ENCODE peak calls at places on chromosomes 6 and 20, in nine cellular contexts. R is endothelial cell of umbilical vein, H is neural progenitor cell, K is left ventricle myocardium inferior, Z is A673, I is cardiac fibroblast, N is bronchial epithelial cell, A is uterus, S is AG04450. Y is an unnamed sample.

GRCh38 chr6:154154389-154154967 is 115.4 kb downstream of the OPRM1 start:
- DNase-seq in Z (peak), H (peak), R (peak), N (peak), S (peak), K (no peak), I (peak), A (peak), Y (peak)

GRCh38 chr6:147040041-147040440 is 164.2 kb upstream of the STXBP5 start:
- DNase-seq in K (no peak), N (no peak), A (no peak), I (peak), S (no peak), H (no peak), Z (no peak), R (no peak), Y (peak)

GRCh38 chr20:52047811-52048302 is 143.7 kb downstream of the ZFP64 start:
- DNase-seq in Z (no peak), S (no peak), R (peak), K (no peak), H (peak), I (peak), N (no peak), A (no peak), Y (peak)

GRCh38 chr6:90599151-90599550 is 12.3 kb upstream of the MAP3K7 start:
- DNase-seq in A (no peak), N (no peak), S (no peak), Z (no peak), I (no peak), H (no peak), R (no peak), K (no peak), Y (no peak)

GRCh38 chr6:20790032-20790791 is 256.0 kb downstream of the CDKAL1 start:
- DNase-seq in I (no peak), K (no peak), Z (no peak), N (no peak), R (no peak), H (no peak), A (no peak), S (no peak), Y (no peak)

GRCh38 chr6:10794239-10794638 is 44.1 kb downstream of the MAK start:
- DNase-seq in Z (no peak), I (no peak), A (no peak), S (no peak), H (no peak), K (no peak), N (no peak), R (no peak), Y (no peak)

GRCh38 chr20:48614593-48615274 is 213.1 kb downstream of the PREX1 start:
- DNase-seq in R (no peak), S (no peak), A (no peak), H (no peak), K (no peak), Z (no peak), N (peak), I (no peak), Y (peak)

GRCh38 chr20:35490736-35491181 is 35.4 kb downstream of the CEP250 start:
- DNase-seq in A (no peak), H (no peak), Z (no peak), R (no peak), I (no peak), K (no peak), S (no peak), N (no peak), Y (no peak)

GRCh38 chr6:21594427-21595264 is 1.1 kb downstream of the SOX4 start:
- DNase-seq in Z (peak), H (peak), I (peak), K (peak), N (no peak), S (no peak), R (peak), A (peak), Y (peak)

GRCh38 chr6:33672808-33673207 is 38.7 kb downstream of the UQCC2 start:
- DNase-seq in Z (peak), S (peak), A (no peak), H (peak), N (peak), R (peak), K (peak), I (peak), Y (peak)

GRCh38 chr6:103680116-103680515 is 1179.6 kb downstream of the HACE1 start:
- DNase-seq in R (no peak), I (no peak), A (no peak), S (no peak), Z (no peak), K (no peak), H (no peak), N (no peak), Y (no peak)

GRCh38 chr6:12137480-12137879 is 125.4 kb downstream of the HIVEP1 start:
- DNase-seq in I (peak), K (peak), R (peak), H (no peak), N (peak), S (no peak), Z (peak), A (peak), Y (peak)

GRCh38 chr20:58233881-58234528 is 5.6 kb upstream of the ANKRD60 start:
- DNase-seq in Z (peak), A (no peak), R (peak), H (peak), I (no peak), S (no peak), K (no peak), N (no peak), Y (no peak)

GRCh38 chr20:19747903-19748302 is 10.2 kb upstream of the RIN2 start:
- DNase-seq in S (no peak), R (no peak), A (no peak), N (no peak), Z (no peak), H (no peak), I (no peak), K (no peak), Y (no peak)

GRCh38 chr6:1678201-1678600 is 68.5 kb downstream of the FOXC1 start:
- DNase-seq in R (peak), S (no peak), N (no peak), I (no peak), K (no peak), H (no peak), A (no peak), Z (no peak), Y (no peak)

GRCh38 chr20:54642733-54643667 is 167.6 kb downstream of the DOK5 start:
- DNase-seq in A (no peak), I (no peak), K (no peak), Z (no peak), N (no peak), H (no peak), R (no peak), S (no peak), Y (no peak)

GRCh38 chr6:15791401-15792137 is 128.7 kb upstream of the DTNBP1 start:
- DNase-seq in S (no peak), H (no peak), A (no peak), K (no peak), Z (no peak), I (peak), R (peak), N (peak), Y (no peak)

GRCh38 chr6:158879180-158879579 is 60.0 kb upstream of the EZR start:
- DNase-seq in I (peak), K (no peak), N (no peak), Z (no peak), A (no peak), H (no peak), R (no peak), S (no peak), Y (peak)

GRCh38 chr20:47487175-47487917 is 14.3 kb upstream of the NCOA3 start:
- DNase-seq in R (peak), S (no peak), N (peak), H (no peak), Z (no peak), I (peak), K (no peak), A (no peak), Y (peak)

GRCh38 chr6:21396313-21396712 is 197.2 kb upstream of the SOX4 start:
- DNase-seq in H (no peak), Z (no peak), A (no peak), N (peak), R (no peak), K (no peak), I (peak), S (no peak), Y (peak)

GRCh38 chr6:121506761-121507754 is 71.6 kb downstream of the GJA1 start:
- DNase-seq in K (no peak), I (peak), A (no peak), N (peak), S (peak), H (no peak), R (no peak), Z (no peak), Y (peak)

GRCh38 chr6:113920663-113921267 is 50.2 kb downstream of the HDAC2 start:
- DNase-seq in S (no peak), N (no peak), A (no peak), K (no peak), Z (no peak), I (no peak), R (peak), H (no peak), Y (no peak)

GRCh38 chr20:38134427-38135281 is 30.4 kb downstream of the TGM2 start:
- DNase-seq in S (no peak), Z (peak), N (no peak), A (no peak), I (peak), R (peak), H (no peak), K (no peak), Y (peak)

GRCh38 chr20:50845566-50846211 is 50.8 kb downstream of the BCAS4 start:
- DNase-seq in Z (no peak), S (no peak), K (no peak), I (no peak), N (peak), A (no peak), R (no peak), H (no peak), Y (no peak)

GRCh38 chr20:50852085-50852484 is 57.2 kb downstream of the BCAS4 start:
- DNase-seq in H (no peak), A (no peak), R (no peak), K (no peak), N (no peak), S (no peak), Z (no peak), I (no peak), Y (no peak)

GRCh38 chr20:50848341-50848808 is 53.5 kb downstream of the BCAS4 start:
- DNase-seq in I (peak), Z (no peak), K (no peak), H (no peak), R (no peak), N (peak), S (no peak), A (peak), Y (no peak)

GRCh38 chr20:50850721-50851286 is 55.9 kb downstream of the BCAS4 start:
- DNase-seq in A (no peak), K (no peak), N (no peak), R (no peak), Z (no peak), S (no peak), I (peak), H (peak), Y (no peak)

DNA sequence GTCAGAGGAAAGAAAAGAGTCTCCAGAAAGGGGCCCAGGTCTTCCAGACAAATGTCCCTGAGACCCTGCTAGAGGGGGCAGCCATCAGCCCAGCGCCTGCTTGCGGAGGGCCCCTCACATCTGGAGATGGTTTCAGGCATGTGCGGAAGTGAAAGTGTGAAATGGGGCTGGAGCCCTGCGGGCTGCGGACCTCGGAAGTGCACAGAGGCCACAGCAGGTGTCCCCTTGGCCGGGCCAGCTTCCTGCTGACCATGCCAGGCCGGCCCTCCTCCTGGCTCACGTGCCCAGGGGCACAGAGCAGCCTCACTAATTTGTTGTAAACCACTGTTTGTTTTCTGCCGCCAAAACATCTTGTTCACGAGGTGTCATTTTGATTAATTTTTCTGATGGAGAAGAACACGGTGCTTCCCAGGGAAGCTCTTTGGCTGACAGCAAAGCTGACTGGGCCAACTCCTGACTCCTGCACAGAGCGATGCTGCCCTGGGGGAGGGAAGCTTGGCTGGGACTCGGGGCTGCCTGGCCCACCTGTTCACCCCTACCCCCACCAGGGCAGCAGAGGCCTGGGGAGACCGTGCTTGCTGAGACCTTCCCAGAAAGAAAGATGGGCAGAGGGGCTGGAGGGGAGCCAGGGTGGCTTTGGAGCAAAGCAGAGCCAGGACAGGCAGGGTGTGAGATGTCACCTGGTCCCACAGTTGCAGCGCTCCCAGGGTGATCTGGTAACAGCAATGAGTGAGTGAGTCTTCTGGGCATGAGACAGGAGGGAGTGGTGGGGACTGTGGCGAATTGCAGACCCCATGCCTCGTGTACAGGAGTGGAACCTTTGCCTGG is 54.2 kb downstream of the BCAS4 start:
- DNase-seq in H (no peak), A (peak), N (no peak), Z (no peak), I (no peak), K (no peak), S (no peak), R (no peak), Y (no peak)
- H3K4me3 ChIP-seq in H (no peak), A (peak), N (no peak), Z (no peak), I (no peak), K (peak), S (no peak), R (no peak), Y (no peak)

DNA sequence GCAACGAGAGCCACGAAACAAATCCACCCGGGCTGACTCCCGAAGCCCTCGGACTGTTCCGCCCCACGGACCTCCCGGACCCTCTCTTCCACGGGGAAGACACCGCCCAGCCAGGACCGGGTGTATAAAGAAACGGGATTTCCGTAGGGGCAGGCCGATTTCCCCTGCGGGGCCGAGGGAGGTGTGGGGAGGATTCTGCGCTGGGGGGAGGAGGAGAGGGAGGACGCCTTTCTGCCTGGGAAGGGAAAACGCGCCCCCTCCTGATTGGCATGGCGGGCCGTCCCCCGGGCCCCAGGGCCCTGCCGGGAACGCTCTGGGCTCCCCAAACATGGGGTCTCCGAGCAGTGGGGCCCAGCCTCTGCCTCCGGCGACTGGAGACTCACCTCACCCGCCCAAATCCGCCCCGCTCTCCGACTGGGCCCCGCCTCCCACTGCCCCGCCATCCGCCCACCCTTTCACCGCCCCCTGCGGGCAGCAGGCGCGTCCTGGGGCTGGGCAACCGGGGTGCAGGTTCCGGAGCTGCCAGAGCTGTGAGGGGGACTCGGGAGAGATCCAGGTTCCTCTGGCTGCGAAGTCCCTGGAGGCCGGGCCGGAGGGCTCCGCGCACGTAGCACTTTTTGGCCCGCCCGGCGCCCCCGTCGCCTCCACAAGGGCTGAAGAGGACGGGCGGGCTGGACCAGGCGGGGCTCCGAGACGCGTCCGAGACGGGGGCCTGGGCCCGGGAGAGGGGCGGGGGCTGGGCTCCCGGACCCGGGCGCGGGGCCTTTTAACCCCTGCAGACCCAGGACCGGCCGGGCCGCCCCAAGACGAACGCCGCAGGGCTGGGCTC is 586 bp upstream of the PPDPF start:
- DNase-seq in S (no peak), K (peak), Z (peak), A (peak), I (no peak), H (peak), N (peak), R (peak), Y (peak)
- TF ChIP-seq CTCF in S (peak), K (peak), Z (peak), A (no peak), I (peak), H (peak), N (peak), R (no peak), Y (peak)

GRCh38 chr20:43942213-43942590 is 27.6 kb downstream of the TOX2 start:
- DNase-seq in A (no peak), K (no peak), R (no peak), S (no peak), Z (no peak), I (no peak), N (no peak), H (no peak), Y (no peak)
- H3K4me3 ChIP-seq in A (no peak), K (no peak), R (no peak), S (no peak), Z (no peak), I (no peak), N (no peak), H (no peak), Y (no peak)

GRCh38 chr6:87641065-87641692 is 51.2 kb downstream of the ORC3 start:
- DNase-seq in A (no peak), R (no peak), N (no peak), H (no peak), S (no peak), Z (no peak), I (no peak), K (no peak), Y (no peak)

GRCh38 chr6:87633851-87634250 is 43.9 kb downstream of the ORC3 start:
- DNase-seq in H (no peak), N (no peak), I (no peak), Z (no peak), S (no peak), R (no peak), A (no peak), K (no peak), Y (no peak)

GRCh38 chr6:87636313-87636712 is 46.4 kb downstream of the ORC3 start:
- DNase-seq in Z (no peak), S (no peak), H (no peak), R (no peak), N (no peak), K (no peak), A (no peak), I (no peak), Y (no peak)

GRCh38 chr6:87639373-87639772 is 49.4 kb downstream of the ORC3 start:
- DNase-seq in N (no peak), Z (no peak), R (no peak), I (no peak), H (no peak), S (no peak), A (no peak), K (no peak), Y (no peak)

GRCh38 chr6:87637106-87637505 is 47.2 kb downstream of the ORC3 start:
- DNase-seq in K (no peak), I (no peak), R (no peak), N (no peak), H (no peak), Z (no peak), A (no peak), S (no peak), Y (no peak)
- TF ChIP-seq CTCF in K (no peak), I (no peak), R (no peak), N (no peak), H (no peak), Z (no peak), A (no peak), S (no peak), Y (no peak)

GRCh38 chr20:2387180-2387577 is 6.5 kb downstream of the TGM6 start:
- DNase-seq in K (no peak), R (peak), N (peak), H (peak), A (no peak), Z (peak), S (no peak), I (no peak), Y (peak)

GRCh38 chr20:2387580-2387979 is 6.9 kb downstream of the TGM6 start:
- DNase-seq in A (no peak), R (no peak), S (no peak), N (no peak), H (no peak), I (no peak), Z (no peak), K (no peak), Y (no peak)

GRCh38 chr20:2385026-2385425 is 4.3 kb downstream of the TGM6 start:
- DNase-seq in Z (no peak), K (no peak), N (no peak), H (no peak), I (no peak), R (no peak), A (no peak), S (no peak), Y (no peak)

GRCh38 chr20:2386516-2387179 is 5.9 kb downstream of the TGM6 start:
- DNase-seq in S (no peak), I (peak), Z (no peak), N (peak), R (peak), K (no peak), H (no peak), A (no peak), Y (peak)

DNA sequence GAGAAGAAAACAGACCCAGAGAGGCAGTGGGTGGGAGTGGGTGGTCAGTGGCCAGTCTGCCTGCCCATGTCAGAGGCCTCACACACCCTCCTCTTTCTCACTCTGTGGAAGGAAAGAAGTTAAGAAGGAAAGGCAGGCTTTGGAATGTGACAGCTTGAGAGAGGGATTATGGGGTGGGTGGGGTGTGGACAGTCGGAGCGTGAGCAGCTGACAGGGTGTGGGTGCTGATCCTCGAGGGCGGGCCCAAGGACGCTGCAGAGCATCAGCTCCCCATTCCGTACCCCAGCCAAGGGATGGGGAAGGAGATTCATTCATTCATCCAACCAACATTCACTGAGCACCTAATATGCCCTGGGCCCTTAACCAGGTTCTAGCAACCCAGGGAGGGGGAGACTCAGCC is 4.8 kb downstream of the TGM6 start:
- DNase-seq in S (no peak), K (no peak), A (no peak), I (no peak), R (no peak), Z (no peak), H (no peak), N (no peak), Y (no peak)
- H3K4me3 ChIP-seq in S (no peak), K (no peak), A (no peak), I (no peak), R (no peak), Z (no peak), H (no peak), N (no peak), Y (no peak)

GRCh38 chr20:56200456-56200855 is 48.1 kb upstream of the MC3R start:
- DNase-seq in A (no peak), K (no peak), S (no peak), N (no peak), I (no peak), H (no peak), Z (no peak), R (no peak), Y (no peak)
- TF ChIP-seq CTCF in A (no peak), K (no peak), S (no peak), N (peak), I (peak), H (peak), Z (peak), R (no peak), Y (peak)

Y was measured in fibroblast of villous mesenchyme.